ENCODE peak calls at places on chromosomes 12 and 14, in five cellular contexts. J is mammary epithelial cell, D is HFF-Myc, S is endothelial cell, U is right lobe of liver. R is an unnamed sample.

GRCh38 chr14:102225386-102225785 is 79.6 kb downstream of the MOK start:
- DNase-seq in J (no peak), D (no peak), S (no peak), U (no peak), R (no peak)

GRCh38 chr12:100579844-100580243 is 6.4 kb downstream of the GAS2L3 start:
- DNase-seq in J (no peak), D (no peak), S (no peak), U (no peak), R (no peak)

GRCh38 chr12:48175613-48176416 is 7.6 kb upstream of the CCDC184 start:
- DNase-seq in J (no peak), D (no peak), S (no peak), U (no peak), R (no peak)

GRCh38 chr14:71803539-71804260 is 128.5 kb upstream of the RGS6 start:
- DNase-seq in J (peak), D (peak), S (no peak), U (no peak), R (peak)

GRCh38 chr14:68135566-68135965 is 316.0 kb downstream of the RAD51B start:
- DNase-seq in J (no peak), D (no peak), S (no peak), U (no peak), R (no peak)

GRCh38 chr12:11959117-11959823 is 111.5 kb upstream of the BCL2L14 start:
- DNase-seq in J (peak), D (no peak), S (no peak), U (no peak), R (no peak)

GRCh38 chr14:102081231-102082080 is 5.4 kb downstream of the HSP90AA1 start:
- DNase-seq in J (no peak), D (no peak), S (no peak), U (no peak), R (no peak)

GRCh38 chr14:42277840-42278239 is 671.2 kb downstream of the LRFN5 start:
- DNase-seq in J (no peak), D (no peak), S (no peak), U (no peak), R (no peak)

GRCh38 chr12:89815225-89815624 is 106.6 kb upstream of the ATP2B1 start:
- DNase-seq in J (no peak), D (no peak), S (no peak), U (no peak), R (no peak)

GRCh38 chr12:77725611-77726010 is 105.1 kb upstream of the NAV3 start:
- DNase-seq in J (peak), D (peak), S (no peak), U (no peak), R (no peak)

GRCh38 chr14:67704484-67705089 is 2.9 kb downstream of the RDH12 start:
- DNase-seq in J (peak), D (peak), S (peak), U (no peak), R (no peak)

GRCh38 chr12:30822385-30823139 is 67.8 kb upstream of the CAPRIN2 start:
- DNase-seq in J (peak), D (no peak), S (peak), U (peak), R (no peak)

GRCh38 chr12:114901316-114901715 is 217.3 kb upstream of the TBX3 start:
- DNase-seq in J (no peak), D (no peak), S (no peak), U (no peak), R (no peak)

GRCh38 chr12:62194616-62195015 is 65.6 kb upstream of the USP15 start:
- DNase-seq in J (peak), D (no peak), S (no peak), U (no peak), R (peak)

GRCh38 chr14:41285193-41285748 is 321.4 kb upstream of the LRFN5 start:
- DNase-seq in J (peak), D (peak), S (peak), U (no peak), R (no peak)

GRCh38 chr14:31659278-31659677 is 98.1 kb downstream of the NUBPL start:
- DNase-seq in J (no peak), D (no peak), S (no peak), U (no peak), R (no peak)

GRCh38 chr12:44385964-44386363 is 490.2 kb downstream of the NELL2 start:
- DNase-seq in J (no peak), D (no peak), S (no peak), U (no peak), R (no peak)

GRCh38 chr12:9761407-9761736 is 671 bp upstream of the CD69 start:
- DNase-seq in J (no peak), D (no peak), S (no peak), U (no peak), R (no peak)

GRCh38 chr12:25861226-25861625 is 97.3 kb upstream of the RASSF8 start:
- DNase-seq in J (no peak), D (no peak), S (no peak), U (no peak), R (no peak)

GRCh38 chr12:117538032-117538690 is 176.7 kb upstream of the NOS1 start:
- DNase-seq in J (no peak), D (no peak), S (no peak), U (no peak), R (no peak)

GRCh38 chr14:94038921-94039629 is 12.9 kb downstream of the OTUB2 start:
- DNase-seq in J (no peak), D (no peak), S (no peak), U (no peak), R (no peak)

GRCh38 chr12:57765698-57766463 is 997 bp downstream of the CYP27B1 start:
- DNase-seq in J (no peak), D (no peak), S (no peak), U (no peak), R (no peak)

GRCh38 chr14:80403036-80403435 is 191.7 kb upstream of the DIO2 start:
- DNase-seq in J (no peak), D (no peak), S (no peak), U (no peak), R (no peak)

GRCh38 chr14:20630340-20631022 is 11.0 kb downstream of the OR6S1 start:
- DNase-seq in J (peak), D (peak), S (peak), U (no peak), R (peak)

GRCh38 chr12:110079477-110080400 is 31.4 kb upstream of the C12orf76 start:
- DNase-seq in J (peak), D (no peak), S (no peak), U (peak), R (no peak)

GRCh38 chr12:124636138-124636968 is 68.9 kb upstream of the NCOR2 start:
- DNase-seq in J (peak), D (peak), S (no peak), U (no peak), R (peak)

GRCh38 chr14:52307376-52307775 is 6.7 kb upstream of the PTGER2 start:
- DNase-seq in J (no peak), D (no peak), S (no peak), U (no peak), R (no peak)

GRCh38 chr12:2634481-2634880 is 160.3 kb upstream of the FKBP4 start:
- DNase-seq in J (no peak), D (no peak), S (no peak), U (no peak), R (no peak)

GRCh38 chr12:107467716-107468115 is 217.9 kb upstream of the PWP1 start:
- DNase-seq in J (no peak), D (no peak), S (no peak), U (no peak), R (no peak)

GRCh38 chr12:71780207-71780822 is 25.7 kb downstream of the RAB21 start:
- DNase-seq in J (peak), D (no peak), S (peak), U (peak), R (no peak)

DNA sequence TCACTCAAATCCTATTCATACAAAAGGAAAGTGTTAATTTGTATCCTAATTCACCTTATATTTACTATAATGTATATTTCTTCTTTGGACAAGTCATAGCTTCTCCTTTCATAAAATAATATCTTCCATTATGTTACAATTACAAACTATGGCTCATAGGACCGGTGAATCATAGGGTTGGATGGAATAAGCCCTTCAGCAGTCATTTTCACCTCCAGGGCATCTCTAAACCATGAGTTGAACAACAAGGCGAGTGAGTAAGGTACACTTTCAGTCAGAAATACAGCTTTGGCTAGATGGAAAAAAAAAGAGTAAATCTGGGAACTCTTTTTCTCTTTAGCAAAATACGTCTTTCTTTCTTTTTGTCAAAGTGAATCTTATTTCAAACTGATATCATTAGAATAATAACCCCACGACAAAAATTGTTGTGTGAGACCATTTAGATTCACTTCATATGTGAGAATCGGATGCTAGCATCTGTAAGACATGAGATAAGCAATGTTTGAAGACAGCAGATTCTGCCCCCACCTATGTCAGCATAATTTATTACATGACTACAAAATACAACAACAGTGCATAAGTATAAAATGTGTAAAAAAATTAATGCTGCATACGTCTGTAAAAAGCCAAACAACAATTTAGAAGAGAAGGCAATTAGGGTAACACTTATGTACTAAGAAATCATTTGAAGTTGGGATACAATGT is 184.4 kb upstream of the SLC38A2 start:
- DNase-seq in J (peak), D (no peak), S (no peak), U (no peak), R (peak)
- TF ChIP-seq CTCF in J (no peak), D (no peak), S (no peak), U (no peak), R (no peak)

GRCh38 chr14:36605506-36605857 is 23.1 kb upstream of the NKX2-8 start:
- DNase-seq in J (peak), D (no peak), S (no peak), U (no peak), R (no peak)

GRCh38 chr14:36600431-36600830 is 18.0 kb upstream of the NKX2-8 start:
- DNase-seq in J (no peak), D (no peak), S (no peak), U (no peak), R (no peak)

DNA sequence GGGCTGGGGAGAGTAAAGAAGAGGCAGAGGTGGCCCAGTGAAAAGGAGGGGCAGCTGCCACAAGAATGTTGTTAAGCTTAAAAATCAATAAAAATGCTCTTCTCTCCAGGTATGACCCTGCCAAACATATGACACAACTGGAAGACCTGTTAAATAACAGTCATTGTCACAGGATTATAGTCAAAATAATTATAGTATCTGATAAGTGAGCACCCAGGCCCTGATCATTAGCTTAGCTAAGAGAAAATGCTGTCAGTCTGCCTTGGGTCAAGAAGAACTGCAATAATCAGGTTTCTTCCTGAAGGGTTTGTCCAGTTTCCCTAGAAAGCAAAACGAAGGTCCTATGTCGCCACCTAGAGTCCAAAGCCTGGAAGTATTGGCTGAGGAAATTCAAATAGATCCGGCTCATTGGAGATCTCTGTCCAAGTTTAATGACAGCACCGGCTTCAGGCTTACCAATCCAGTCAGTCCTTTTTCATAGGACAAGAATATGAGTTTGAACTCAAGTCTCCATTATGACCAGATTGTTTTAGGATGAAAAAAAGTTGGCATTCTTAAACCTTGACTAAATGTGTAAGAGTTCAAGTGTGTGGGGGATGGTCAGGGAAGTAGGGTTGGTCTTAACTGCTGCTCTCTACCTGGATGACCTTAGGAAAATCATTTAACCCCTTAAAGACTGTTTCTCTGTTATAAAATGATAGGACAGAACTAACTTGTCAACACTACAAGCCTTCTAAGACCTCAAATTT is 22.5 kb upstream of the NKX2-8 start:
- DNase-seq in J (peak), D (peak), S (peak), U (no peak), R (peak)
- TF ChIP-seq CTCF in J (peak), D (peak), S (peak), U (peak), R (peak)

DNA sequence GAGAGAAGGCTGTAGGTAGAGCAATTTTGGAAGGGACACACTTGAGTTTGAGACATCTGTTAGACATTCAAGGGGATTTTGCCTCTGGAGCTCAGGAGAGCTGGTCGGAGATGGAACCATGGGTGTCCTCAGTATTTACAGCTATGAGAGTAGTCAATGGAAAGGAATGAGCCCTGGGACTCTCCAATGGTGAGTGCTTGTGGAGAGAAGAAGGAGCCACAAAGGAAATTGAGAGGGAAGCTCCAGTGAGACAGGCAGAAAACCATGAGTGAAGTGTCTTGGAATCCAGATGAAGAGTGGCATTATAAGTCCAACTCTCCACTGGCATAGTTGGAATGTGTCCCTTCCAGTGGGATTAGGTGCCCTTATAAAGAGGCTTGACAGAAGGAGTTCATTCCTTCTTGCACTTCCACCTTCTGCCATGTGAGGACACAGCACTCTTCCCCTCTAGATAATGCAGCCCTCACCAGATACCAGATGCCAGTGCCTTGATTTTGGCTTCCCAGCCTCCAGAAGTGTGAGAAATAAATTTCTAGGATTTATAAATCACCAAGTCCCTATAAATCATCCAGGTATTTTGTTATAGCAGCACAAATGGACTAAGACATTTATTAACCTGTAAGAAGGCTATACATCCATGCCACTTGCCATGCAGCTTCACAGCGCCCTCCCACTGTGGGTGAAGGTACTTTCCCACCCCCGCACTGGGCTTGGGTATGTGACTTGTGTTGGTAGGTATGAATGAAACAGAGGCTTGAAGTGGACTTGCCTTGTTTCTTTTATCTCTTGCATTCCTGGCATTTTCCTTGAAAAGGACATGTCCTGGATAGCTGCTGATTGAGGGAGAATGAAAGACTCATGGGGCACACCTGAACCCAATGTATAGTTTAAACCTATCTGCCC is 27.3 kb downstream of the LLPH start:
- DNase-seq in J (no peak), D (no peak), S (no peak), U (no peak), R (no peak)
- TF ChIP-seq CTCF in J (peak), D (peak), S (no peak), U (no peak), R (peak)

GRCh38 chr14:76956253-76957090 is 72.0 kb downstream of the IRF2BPL start:
- DNase-seq in J (peak), D (no peak), S (peak), U (peak), R (peak)
- TF ChIP-seq CTCF in J (no peak), D (no peak), S (no peak), U (peak), R (no peak)

GRCh38 chr12:93979189-93979588 is 169.2 kb upstream of the PLXNC1 start:
- DNase-seq in J (peak), D (no peak), S (peak), U (no peak), R (no peak)
- TF ChIP-seq CTCF in J (peak), D (peak), S (no peak), U (peak), R (peak)

GRCh38 chr14:103549361-103550311 is 12.8 kb downstream of the BAG5 start:
- DNase-seq in J (no peak), D (no peak), S (no peak), U (no peak), R (no peak)
- TF ChIP-seq CTCF in J (no peak), D (no peak), S (no peak), U (no peak), R (no peak)

GRCh38 chr12:101647711-101648110 is 49.7 kb upstream of the CHPT1 start:
- DNase-seq in J (no peak), D (no peak), S (no peak), U (no peak), R (no peak)
- TF ChIP-seq CTCF in J (no peak), D (no peak), S (no peak), U (no peak), R (no peak)

DNA sequence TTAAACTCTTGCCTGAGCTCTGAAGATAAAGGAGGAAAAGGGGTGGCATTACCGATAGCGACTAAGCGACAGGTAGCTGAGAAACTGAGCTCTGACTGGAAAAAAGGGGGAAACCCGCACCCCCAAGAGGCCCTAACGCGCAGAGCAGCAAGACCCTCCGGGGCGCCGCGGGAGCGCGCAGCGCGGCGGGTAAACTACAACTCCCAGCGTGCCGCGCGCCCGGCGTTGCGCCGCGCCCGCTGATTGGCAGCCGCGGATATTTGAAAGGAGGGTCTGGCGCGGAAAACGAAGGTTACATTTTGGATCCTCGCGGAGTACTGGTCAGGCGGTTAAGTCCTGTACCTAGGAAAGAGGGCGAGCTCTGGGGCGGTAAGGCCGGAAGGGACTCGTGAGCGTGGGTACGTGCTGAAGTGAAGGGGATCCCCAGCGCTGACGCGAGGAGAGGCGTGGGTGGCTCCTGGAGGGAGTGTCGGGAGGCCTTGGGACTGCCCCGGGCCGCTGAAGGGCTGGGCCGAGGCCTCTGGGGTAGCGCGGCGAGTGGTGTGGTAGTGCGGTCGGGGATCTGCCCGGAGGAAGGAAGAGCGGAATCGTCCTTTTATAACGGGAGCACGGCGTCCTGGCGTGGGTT is at the start of gene ESPL1:
- DNase-seq in J (peak), D (no peak), S (peak), U (peak), R (no peak)
- TF ChIP-seq CTCF in J (peak), D (peak), S (no peak), U (peak), R (peak)